ENCODE peak calls at places on chromosomes 4 and X, in six cellular contexts. R is A549, X is right lobe of liver, Q is ovary, K is Panc1, P is cardiac fibroblast. H is an unnamed sample.

GRCh38 chr4:24303926-24304325 is 280.4 kb downstream of the DHX15 start:
- DNase-seq in K (no peak), R (no peak), P (no peak), X (no peak), Q (no peak), H (no peak)

GRCh38 chr4:17502764-17503163 is 9.1 kb downstream of the QDPR start:
- DNase-seq in Q (no peak), K (no peak), X (no peak), R (no peak), P (peak), H (peak)

GRCh38 chrX:154735695-154736393 is 15.0 kb downstream of the GAB3 start:
- DNase-seq in K (no peak), R (peak), Q (peak), P (peak), X (no peak), H (peak)

GRCh38 chr4:153143527-153144348 is 60.5 kb upstream of the TRIM2 start:
- DNase-seq in Q (no peak), K (no peak), P (peak), R (no peak), X (no peak), H (no peak)

GRCh38 chr4:15413623-15414019 is 14.2 kb upstream of the C1QTNF7 start:
- DNase-seq in Q (no peak), X (no peak), P (no peak), K (no peak), R (no peak), H (no peak)

GRCh38 chrX:154310991-154311541 is 15.5 kb downstream of the TKTL1 start:
- DNase-seq in R (no peak), P (no peak), K (no peak), X (peak), Q (no peak), H (no peak)

GRCh38 chr4:152278505-152279301 is 257.2 kb downstream of the FBXW7 start:
- DNase-seq in R (no peak), P (no peak), Q (no peak), K (no peak), X (no peak), H (peak)

GRCh38 chrX:31932769-31933168 is 860.9 kb upstream of the FTHL17 start:
- DNase-seq in Q (no peak), R (no peak), K (no peak), X (no peak), P (no peak), H (no peak)

GRCh38 chr4:83010111-83010521 is 507 bp downstream of the LIN54 start:
- DNase-seq in X (no peak), K (no peak), Q (no peak), P (peak), R (no peak), H (peak)

GRCh38 chrX:15781964-15782711 is 8.1 kb upstream of the ZRSR2 start:
- DNase-seq in R (no peak), K (no peak), P (no peak), X (no peak), Q (no peak), H (no peak)

GRCh38 chrX:27619975-27620374 is 29.8 kb downstream of the DCAF8L2 start:
- DNase-seq in P (peak), K (no peak), R (peak), X (no peak), Q (no peak), H (peak)
- TF ChIP-seq CTCF in P (peak), K (peak), R (peak), X (peak), Q (no peak), H (peak)

GRCh38 chr4:1576961-1577814 is 106.9 kb downstream of the FAM53A start:
- DNase-seq in R (no peak), X (peak), Q (no peak), K (no peak), P (no peak), H (no peak)

GRCh38 chr4:1578968-1579833 is 104.9 kb downstream of the FAM53A start:
- DNase-seq in P (peak), K (peak), X (peak), Q (peak), R (peak), H (peak)

GRCh38 chr4:1579834-1580686 is 104.1 kb downstream of the FAM53A start:
- DNase-seq in K (peak), X (peak), P (peak), Q (peak), R (peak), H (peak)

GRCh38 chr4:1577818-1578217 is 106.3 kb downstream of the FAM53A start:
- DNase-seq in Q (no peak), R (no peak), P (no peak), K (no peak), X (peak), H (no peak)

DNA sequence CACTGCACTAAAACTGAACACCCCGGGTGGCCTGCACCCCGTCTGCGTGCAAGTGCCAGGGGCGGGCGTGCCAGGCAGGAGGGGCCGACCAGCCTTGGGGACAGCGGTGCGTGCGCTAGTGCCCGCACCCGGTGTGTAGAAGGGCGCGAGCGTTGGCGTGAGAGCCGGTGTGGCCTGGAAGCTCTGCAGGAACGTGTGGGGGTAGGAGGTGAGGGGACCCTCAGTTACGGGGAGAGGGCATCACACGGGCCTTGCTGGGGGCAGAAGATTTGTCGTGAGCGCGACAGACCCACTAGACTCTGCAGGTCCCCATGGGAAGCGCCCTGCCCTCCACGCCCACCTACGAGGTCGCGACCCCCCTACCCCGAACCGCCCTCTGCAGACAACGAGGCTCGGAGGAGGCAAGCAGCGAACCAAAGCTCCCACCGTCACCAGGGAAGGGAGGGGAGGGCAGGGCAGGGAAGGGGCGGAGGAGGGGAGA is 105.8 kb downstream of the FAM53A start:
- DNase-seq in R (no peak), P (no peak), X (peak), Q (peak), K (no peak), H (no peak)
- H3K4me3 ChIP-seq in R (peak), P (peak), X (no peak), Q (no peak), K (no peak), H (no peak)

DNA sequence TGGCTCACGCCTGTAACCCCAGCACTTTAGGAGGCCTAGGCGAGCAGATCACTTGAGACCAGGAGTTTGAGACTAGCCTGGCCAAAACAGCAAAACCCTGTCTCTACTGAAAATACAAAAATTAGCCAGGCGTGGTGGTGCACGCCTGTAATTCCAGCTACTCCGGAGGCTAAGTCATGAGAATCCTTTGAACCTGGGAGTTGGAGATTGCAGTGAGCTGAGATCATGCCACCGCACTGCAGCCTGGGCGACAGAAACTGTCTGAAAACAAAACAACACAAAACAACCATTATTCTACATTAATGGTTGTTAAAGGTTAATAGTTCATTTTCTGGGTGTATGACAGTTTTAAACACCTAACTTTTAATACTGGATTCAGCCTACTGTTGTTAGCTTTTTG is 1.6 kb upstream of the SMARCA5 start:
- DNase-seq in R (no peak), K (no peak), Q (no peak), X (no peak), P (no peak), H (no peak)
- TF ChIP-seq CTCF in R (no peak), K (no peak), Q (no peak), X (no peak), P (no peak), H (no peak)

GRCh38 chr4:10312568-10312967 is 144.7 kb downstream of the ZNF518B start:
- DNase-seq in P (no peak), X (no peak), K (no peak), R (no peak), Q (no peak), H (peak)
- H3K4me3 ChIP-seq in P (no peak), X (no peak), K (no peak), R (no peak), Q (no peak), H (no peak)

GRCh38 chr4:62640296-62640695 is 1440.2 kb downstream of the ADGRL3 start:
- DNase-seq in X (no peak), R (no peak), K (no peak), Q (no peak), P (no peak), H (no peak)

DNA sequence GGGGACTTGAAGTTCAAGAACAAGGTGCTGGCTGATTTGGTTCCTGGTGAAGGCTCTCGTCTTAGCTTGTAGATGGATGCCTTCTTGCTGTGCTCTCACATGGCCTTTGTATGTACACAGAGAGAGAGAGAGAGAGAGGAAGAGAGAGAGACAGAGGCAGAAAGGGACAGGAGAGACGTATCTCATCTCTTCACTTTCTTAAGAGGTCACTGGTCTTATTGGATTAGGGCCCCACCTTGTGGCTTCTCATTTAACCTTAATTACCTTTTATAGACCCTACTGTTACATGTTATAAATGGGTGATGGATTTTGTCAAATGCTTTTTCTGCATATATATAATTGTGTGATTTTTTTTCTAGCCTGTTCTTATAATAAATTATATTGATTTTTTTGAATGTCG is 1444.2 kb downstream of the ADGRL3 start:
- DNase-seq in R (peak), Q (no peak), X (no peak), P (peak), K (no peak), H (peak)
- TF ChIP-seq CTCF in R (no peak), Q (no peak), X (peak), P (peak), K (peak), H (peak)

GRCh38 chrX:118520206-118520857 is 24.7 kb downstream of the DOCK11 start:
- DNase-seq in K (no peak), X (no peak), P (peak), R (no peak), Q (no peak), H (peak)
- H3K4me3 ChIP-seq in K (no peak), X (no peak), P (no peak), R (no peak), Q (no peak), H (no peak)

GRCh38 chrX:21705215-21705614 is 47.1 kb upstream of the KLHL34 start:
- DNase-seq in X (no peak), P (no peak), K (no peak), Q (no peak), R (no peak), H (no peak)

GRCh38 chrX:21711126-21711847 is 46.6 kb downstream of the SMPX start:
- DNase-seq in K (no peak), Q (no peak), P (no peak), R (no peak), X (no peak), H (no peak)

GRCh38 chrX:21711848-21712197 is 46.1 kb downstream of the SMPX start:
- DNase-seq in P (no peak), X (no peak), R (no peak), Q (no peak), K (no peak), H (peak)

GRCh38 chrX:21702725-21703228 is 44.6 kb upstream of the KLHL34 start:
- DNase-seq in X (no peak), Q (no peak), R (no peak), P (no peak), K (no peak), H (no peak)

DNA sequence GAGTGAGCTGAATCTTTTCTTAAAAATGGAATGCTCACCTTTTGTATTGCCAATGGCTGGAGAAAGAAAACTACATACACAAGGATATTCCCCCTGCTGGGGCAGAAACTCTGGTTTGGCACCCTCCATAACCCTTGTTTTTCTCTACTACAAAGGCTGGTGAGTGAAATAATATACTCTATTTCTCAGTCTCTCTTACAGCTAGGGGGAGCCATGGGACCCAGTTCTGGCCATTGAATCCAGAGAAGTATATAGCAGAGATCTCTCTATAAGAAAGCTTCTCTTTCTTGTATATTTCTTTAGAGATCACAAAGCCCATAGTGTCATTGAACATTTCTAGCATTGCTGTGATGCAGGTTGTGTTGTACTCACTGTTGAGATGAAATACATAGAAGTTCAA is 49.8 kb downstream of the SMPX start:
- DNase-seq in K (no peak), R (no peak), X (no peak), Q (no peak), P (no peak), H (no peak)
- TF ChIP-seq CTCF in K (no peak), R (no peak), X (no peak), Q (no peak), P (peak), H (no peak)

GRCh38 chrX:19133784-19134183 is 11.5 kb upstream of the ADGRG2 start:
- DNase-seq in Q (no peak), K (no peak), P (no peak), R (no peak), X (no peak), H (no peak)

GRCh38 chrX:19137064-19137463 is 14.8 kb upstream of the ADGRG2 start:
- DNase-seq in K (no peak), Q (no peak), P (peak), R (no peak), X (no peak), H (no peak)
- H3K4me3 ChIP-seq in K (no peak), Q (no peak), P (no peak), R (no peak), X (no peak), H (no peak)